ENCODE peak calls at places on chromosome 18, in six cellular contexts. X is OCI-LY7; C is PC-3; F is stimulated activated CD4-positive, alpha-beta T cell treated with anti-CD3 and anti-CD28 coated beads, Interleukin-4, amount 100 ng/mL, for 48 hours; R is upper lobe of right lung; U is uterus. O is an unnamed sample.
A peak's percentile ranks its signal among the peaks of the same experiment; 100 is the strongest.

GRCh38 chr18:76519156-76519549 is 24.1 kb upstream of the ZNF516 start:
- DNase-seq in R (no peak), X (no peak), C (no peak), F (no peak), U (no peak), O (no peak)

GRCh38 chr18:46098616-46098933 is 479 bp upstream of the ATP5F1A start:
- DNase-seq in F (no peak), R (no peak), X (no peak), U (no peak), C (no peak), O (peak; percentile 30)

GRCh38 chr18:24488824-24489493 is 28.5 kb downstream of the HRH4 start:
- DNase-seq in U (no peak), X (peak; percentile 67), C (peak; percentile 74), R (no peak), F (no peak), O (no peak)

GRCh38 chr18:62505669-62506494 is 16.9 kb upstream of the ZCCHC2 start:
- DNase-seq in F (peak; percentile 19), X (peak; percentile 56), C (peak; percentile 27), R (no peak), U (no peak), O (no peak)

GRCh38 chr18:22032392-22032961 is 136.9 kb upstream of the GATA6 start:
- DNase-seq in U (peak; percentile 29), F (no peak), R (no peak), X (no peak), C (peak; percentile 97), O (no peak)

GRCh38 chr18:26574958-26575864 is 26.9 kb upstream of the KCTD1 start:
- DNase-seq in R (peak; percentile 80), X (no peak), C (peak; percentile 56), F (no peak), U (no peak), O (peak; percentile 15)

GRCh38 chr18:11955299-11956029 is 25.8 kb upstream of the IMPA2 start:
- DNase-seq in C (peak; percentile 93), X (no peak), F (no peak), R (peak; percentile 80), U (peak; percentile 43), O (no peak)

GRCh38 chr18:24009651-24010333 is 4.8 kb upstream of the TTC39C start:
- DNase-seq in R (no peak), X (peak; percentile 91), U (no peak), F (no peak), C (no peak), O (no peak)

GRCh38 chr18:22432672-22433137 is 15.0 kb upstream of the CTAGE1 start:
- DNase-seq in R (no peak), X (no peak), C (peak; percentile 90), U (peak; percentile 81), F (no peak), O (no peak)

GRCh38 chr18:1528447-1528846 is 623.8 kb downstream of the ADCYAP1 start:
- DNase-seq in X (no peak), F (no peak), C (no peak), U (no peak), R (no peak), O (no peak)

GRCh38 chr18:70249118-70249517 is 39.7 kb upstream of the SOCS6 start:
- DNase-seq in X (no peak), F (no peak), U (no peak), R (no peak), C (peak; percentile 44), O (no peak)

GRCh38 chr18:46716827-46717226 is 40.0 kb downstream of the ST8SIA5 start:
- DNase-seq in X (no peak), R (no peak), C (no peak), U (no peak), F (no peak), O (no peak)

GRCh38 chr18:51110073-51110797 is 80.2 kb downstream of the SMAD4 start:
- DNase-seq in C (peak; percentile 22), F (peak; percentile 65), R (peak; percentile 84), X (peak; percentile 49), U (peak; percentile 37), O (peak; percentile 79)

GRCh38 chr18:400466-400865 is 100.0 kb downstream of the COLEC12 start:
- DNase-seq in X (no peak), R (no peak), C (no peak), F (no peak), U (no peak), O (no peak)

GRCh38 chr18:54043484-54044256 is 180.8 kb downstream of the MBD2 start:
- DNase-seq in X (no peak), C (peak; percentile 36), U (no peak), R (no peak), F (no peak), O (no peak)

GRCh38 chr18:70373062-70373519 is 84.2 kb downstream of the SOCS6 start:
- DNase-seq in F (no peak), R (no peak), X (no peak), U (no peak), C (peak; percentile 89), O (no peak)

O was measured in progenitor cell of endocrine pancreas.